ENCODE peak calls at places on chromosomes 4 and X, in seven cellular contexts. O is SK-N-SH, T is HCT116, A is H1, P is GM12878, N is K562, Z is HepG2. K is an unnamed sample.

GRCh38 chr4:48388504-48389154 is 47.3 kb downstream of the SLAIN2 start:
- DNase-seq in O (no peak), T (no peak), A (no peak), P (no peak), N (no peak), Z (no peak), K (no peak)

GRCh38 chr4:185504098-185505047 is 30.9 kb downstream of the PDLIM3 start:
- DNase-seq in O (no peak), T (peak), A (no peak), P (no peak), N (peak), Z (peak), K (no peak)

GRCh38 chrX:40041915-40042314 is 55.8 kb downstream of the BCOR start:
- DNase-seq in O (no peak), T (no peak), A (no peak), P (no peak), N (no peak), Z (no peak), K (no peak)

GRCh38 chr4:114386637-114387233 is 211.9 kb upstream of the UGT8 start:
- DNase-seq in O (peak), T (peak), A (no peak), P (peak), N (peak), Z (peak), K (peak)

GRCh38 chr4:38034986-38035882 is 75.0 kb downstream of the PTTG2 start:
- DNase-seq in O (peak), T (peak), A (no peak), P (no peak), N (peak), Z (peak), K (peak)

GRCh38 chr4:88674565-88674964 is 23.1 kb downstream of the NAP1L5 start:
- DNase-seq in O (no peak), T (no peak), A (no peak), P (no peak), N (no peak), Z (no peak), K (no peak)

GRCh38 chr4:156638925-156639605 is 332.5 kb downstream of the PDGFC start:
- DNase-seq in O (no peak), T (no peak), A (no peak), P (no peak), N (no peak), Z (no peak), K (no peak)

GRCh38 chrX:80511969-80512760 is 91.9 kb downstream of the TENT5D start:
- DNase-seq in O (no peak), T (no peak), A (no peak), P (no peak), N (peak), Z (no peak), K (no peak)

GRCh38 chr4:173288296-173288695 is 45.9 kb downstream of the HMGB2 start:
- DNase-seq in O (peak), T (peak), A (peak), P (peak), N (peak), Z (peak), K (peak)

GRCh38 chr4:178185517-178185916 is 743.3 kb upstream of the AGA start:
- DNase-seq in O (no peak), T (no peak), A (no peak), P (no peak), N (no peak), Z (no peak), K (no peak)

GRCh38 chr4:155552180-155552579 is 114.5 kb upstream of the GUCY1A1 start:
- DNase-seq in O (no peak), T (no peak), A (no peak), P (no peak), N (no peak), Z (no peak), K (no peak)

GRCh38 chr4:25446611-25447010 is 69.5 kb downstream of the ANAPC4 start:
- DNase-seq in O (no peak), T (no peak), A (no peak), P (no peak), N (no peak), Z (no peak), K (no peak)

DNA sequence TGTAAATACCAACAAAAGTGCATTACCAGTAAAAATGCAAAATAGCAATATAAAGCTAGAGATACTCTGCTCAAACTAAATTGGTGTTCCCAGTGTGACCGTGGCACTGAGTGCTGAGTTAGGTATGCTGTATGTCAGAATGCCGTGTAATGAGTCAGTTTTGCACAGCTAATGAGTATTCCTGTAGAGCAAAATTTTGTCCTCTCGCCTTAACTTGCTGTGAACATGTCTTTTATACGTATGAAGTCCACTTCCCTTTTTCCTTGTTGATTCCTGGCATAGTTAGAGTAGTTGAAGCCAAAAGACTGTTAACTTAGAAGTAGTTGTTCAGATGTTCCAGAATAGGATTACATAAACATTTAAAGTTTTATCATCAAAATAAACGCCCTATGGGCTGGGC is 11.5 kb downstream of the DCLK2 start:
- DNase-seq in O (no peak), T (no peak), A (no peak), P (no peak), N (no peak), Z (no peak), K (no peak)
- TF ChIP-seq JUND in O (no peak), T (no peak), A (no peak), P (no peak), N (no peak), Z (no peak), K (no peak)

GRCh38 chr4:142955501-142955900 is 109.4 kb upstream of the INPP4B start:
- DNase-seq in O (no peak), T (no peak), A (no peak), P (no peak), N (no peak), Z (no peak), K (no peak)

GRCh38 chr4:142960134-142960533 is 114.0 kb upstream of the INPP4B start:
- DNase-seq in O (no peak), T (no peak), A (no peak), P (no peak), N (no peak), Z (no peak), K (no peak)

GRCh38 chr4:142959156-142959555 is 113.1 kb upstream of the INPP4B start:
- DNase-seq in O (no peak), T (no peak), A (no peak), P (no peak), N (no peak), Z (no peak), K (no peak)

GRCh38 chr4:142961866-142962265 is 115.8 kb upstream of the INPP4B start:
- DNase-seq in O (no peak), T (no peak), A (no peak), P (no peak), N (no peak), Z (no peak), K (no peak)

DNA sequence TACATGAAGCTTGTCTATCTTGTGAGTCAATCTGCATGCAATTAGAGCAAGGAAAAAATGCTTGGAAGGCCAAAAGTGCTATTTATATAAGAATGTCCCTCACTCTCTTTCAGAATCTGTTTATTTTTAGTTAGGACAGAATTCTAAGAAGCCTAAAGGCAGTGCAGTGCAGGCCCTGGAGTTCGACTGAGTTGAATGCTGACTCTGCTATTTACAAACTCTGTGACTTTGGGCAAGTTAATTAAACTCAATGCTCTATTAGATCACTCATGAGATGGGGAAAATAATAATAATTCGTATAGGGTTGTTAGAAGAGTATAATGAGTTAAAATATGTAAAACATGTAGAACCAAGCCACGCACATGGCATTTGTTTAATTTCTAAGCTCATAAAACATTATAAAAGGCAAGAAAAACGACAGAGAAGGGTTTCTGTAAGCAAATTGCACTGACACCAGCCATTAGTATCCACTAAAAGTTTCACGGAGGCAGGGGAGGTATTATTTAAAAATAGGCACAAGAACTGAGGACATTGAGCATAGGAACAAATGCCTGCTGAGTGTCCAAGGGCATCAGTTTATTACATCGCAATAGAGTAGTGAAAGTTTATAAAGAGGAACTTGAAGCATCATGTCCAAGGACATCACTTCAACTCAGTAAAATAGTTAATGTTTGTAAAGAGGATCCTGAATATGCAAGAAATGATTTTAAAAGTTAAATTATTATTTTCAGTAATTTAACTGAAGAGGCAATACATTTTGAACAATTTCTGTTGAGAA is 115.0 kb upstream of the INPP4B start:
- DNase-seq in O (no peak), T (no peak), A (no peak), P (no peak), N (no peak), Z (no peak), K (no peak)
- TF ChIP-seq JUND in O (no peak), T (no peak), A (no peak), P (no peak), N (no peak), Z (no peak), K (no peak)

GRCh38 chr4:139367421-139368090 is 65.3 kb upstream of the NDUFC1 start:
- DNase-seq in O (no peak), T (no peak), A (no peak), P (no peak), N (no peak), Z (no peak), K (no peak)
- TF ChIP-seq JUND in O (no peak), T (no peak), A (no peak), P (no peak), N (no peak), Z (no peak), K (no peak)

GRCh38 chr4:52936729-52937128 is 74.6 kb downstream of the RASL11B start:
- DNase-seq in O (no peak), T (no peak), A (no peak), P (no peak), N (no peak), Z (no peak), K (no peak)

GRCh38 chr4:52941450-52941849 is 79.3 kb downstream of the RASL11B start:
- DNase-seq in O (no peak), T (no peak), A (no peak), P (no peak), N (no peak), Z (no peak), K (no peak)

GRCh38 chr4:52939325-52939724 is 77.2 kb downstream of the RASL11B start:
- DNase-seq in O (no peak), T (no peak), A (no peak), P (no peak), N (no peak), Z (no peak), K (no peak)

GRCh38 chr4:52937829-52938228 is 75.7 kb downstream of the RASL11B start:
- DNase-seq in O (no peak), T (no peak), A (no peak), P (no peak), N (no peak), Z (no peak), K (peak)

GRCh38 chr4:52939739-52940138 is 77.6 kb downstream of the RASL11B start:
- DNase-seq in O (no peak), T (no peak), A (no peak), P (no peak), N (no peak), Z (no peak), K (no peak)
- TF ChIP-seq JUND in O (no peak), T (no peak), A (no peak), P (no peak), N (no peak), Z (no peak), K (no peak)

GRCh38 chr4:75916091-75916661 is 13.9 kb upstream of the PPEF2 start:
- DNase-seq in O (peak), T (peak), A (no peak), P (no peak), N (peak), Z (peak), K (peak)
- TF ChIP-seq JUND in O (no peak), T (peak), A (no peak), P (no peak), N (no peak), Z (no peak), K (no peak)

DNA sequence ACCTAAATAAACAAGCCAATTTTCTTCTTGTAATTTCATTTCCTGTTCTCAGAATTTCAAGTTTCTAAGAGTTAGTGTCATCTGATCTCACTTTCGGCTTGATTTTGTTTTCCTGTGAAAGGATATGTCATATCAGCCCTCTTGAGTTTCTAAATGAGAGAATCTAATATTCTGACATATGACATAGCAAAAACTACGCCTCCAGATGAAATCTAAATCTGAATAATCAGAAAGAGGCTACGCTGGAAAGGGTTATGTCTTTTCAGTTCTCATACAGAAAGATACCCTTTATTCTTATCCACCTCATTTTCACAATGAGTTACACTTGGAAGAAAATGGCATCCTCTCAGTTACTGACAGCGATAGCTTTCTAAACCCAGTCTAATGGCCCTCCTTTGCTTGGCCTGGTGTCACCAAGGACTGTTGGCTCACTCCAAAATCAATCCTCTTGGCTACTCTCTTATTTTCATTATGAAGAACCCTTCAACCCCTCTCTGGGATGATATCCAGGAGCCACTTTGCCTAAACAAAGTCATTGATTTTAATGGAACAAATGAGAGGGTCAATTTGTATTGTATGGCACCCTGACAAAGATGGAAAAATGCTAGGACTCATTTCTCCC is 65.6 kb downstream of the ASB9 start:
- DNase-seq in O (no peak), T (no peak), A (no peak), P (peak), N (no peak), Z (no peak), K (no peak)
- TF ChIP-seq JUND in O (no peak), T (no peak), A (no peak), P (no peak), N (no peak), Z (no peak), K (no peak)

GRCh38 chrX:21741378-21741777 is 16.5 kb downstream of the SMPX start:
- DNase-seq in O (no peak), T (no peak), A (no peak), P (no peak), N (no peak), Z (no peak), K (no peak)

GRCh38 chrX:21738145-21738949 is 19.6 kb downstream of the SMPX start:
- DNase-seq in O (no peak), T (no peak), A (peak), P (no peak), N (no peak), Z (no peak), K (no peak)

GRCh38 chrX:21738950-21739287 is 19.0 kb downstream of the SMPX start:
- DNase-seq in O (no peak), T (no peak), A (no peak), P (no peak), N (no peak), Z (no peak), K (no peak)

GRCh38 chrX:21741869-21742701 is 15.8 kb downstream of the SMPX start:
- DNase-seq in O (no peak), T (no peak), A (no peak), P (no peak), N (no peak), Z (no peak), K (no peak)

GRCh38 chrX:21740329-21741274 is 17.3 kb downstream of the SMPX start:
- DNase-seq in O (no peak), T (no peak), A (no peak), P (no peak), N (no peak), Z (peak), K (no peak)
- TF ChIP-seq JUND in O (no peak), T (no peak), A (no peak), P (no peak), N (no peak), Z (no peak), K (no peak)

DNA sequence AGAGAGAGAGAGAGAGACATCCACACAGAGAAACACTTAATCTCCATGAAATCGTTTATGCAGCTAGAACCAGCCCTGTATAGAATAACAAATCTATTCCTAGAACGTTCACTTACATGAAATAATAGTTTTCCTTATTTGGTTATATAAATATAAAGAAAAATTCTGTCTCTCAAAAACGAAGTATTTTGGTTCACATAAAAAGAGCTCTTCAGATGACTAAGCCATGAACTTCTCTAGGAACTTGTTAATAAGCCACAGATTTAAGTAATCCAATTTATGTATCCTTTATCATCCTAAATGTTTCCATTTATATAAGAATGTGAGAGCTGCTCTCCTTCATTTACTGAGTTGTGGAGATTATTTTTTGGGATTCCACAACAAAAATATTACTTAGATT is 1315.0 kb upstream of the PCDH7 start:
- DNase-seq in O (no peak), T (no peak), A (no peak), P (no peak), N (no peak), Z (no peak), K (no peak)
- TF ChIP-seq JUND in O (no peak), T (no peak), A (no peak), P (no peak), N (no peak), Z (no peak), K (no peak)

GRCh38 chr4:150419939-150420338 is 162.0 kb upstream of the MAB21L2 start:
- DNase-seq in O (no peak), T (no peak), A (no peak), P (no peak), N (no peak), Z (no peak), K (no peak)

GRCh38 chr4:150418757-150419410 is 163.1 kb upstream of the MAB21L2 start:
- DNase-seq in O (no peak), T (no peak), A (no peak), P (no peak), N (no peak), Z (no peak), K (no peak)

GRCh38 chr4:150411527-150411926 is 170.4 kb upstream of the MAB21L2 start:
- DNase-seq in O (peak), T (no peak), A (no peak), P (no peak), N (no peak), Z (no peak), K (no peak)

DNA sequence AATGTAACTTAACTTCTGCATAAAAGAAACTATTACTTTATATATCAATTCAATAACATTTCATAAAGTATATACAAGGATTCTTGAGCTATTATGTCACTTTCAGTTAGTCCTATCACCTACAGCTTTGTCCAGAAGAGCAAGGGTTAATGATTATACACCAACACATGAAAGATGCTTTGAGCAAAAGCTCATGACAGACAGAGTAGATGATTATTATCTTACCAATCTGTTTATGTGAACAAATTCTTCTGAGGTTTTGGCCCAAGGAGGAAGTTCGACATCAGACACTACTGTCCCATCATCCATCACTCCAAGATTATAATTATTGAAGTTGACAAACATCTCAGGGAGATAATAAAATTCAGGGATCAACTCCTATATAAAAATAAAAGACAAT is 166.7 kb upstream of the MAB21L2 start:
- DNase-seq in O (no peak), T (no peak), A (no peak), P (no peak), N (no peak), Z (no peak), K (no peak)
- TF ChIP-seq JUND in O (peak), T (no peak), A (no peak), P (no peak), N (no peak), Z (no peak), K (no peak)

K was measured in T47D.